ENCODE peak calls at places on chromosomes 4 and X, in six cellular contexts. One of them, this sample, is unnamed.

GRCh38 chr4:9894604-9895361 is 113.3 kb downstream of the DRD5 start:
- DNase-seq in ovary: no peak
- DNase-seq in body of pancreas: no peak
- DNase-seq in coronary artery: no peak
- DNase-seq in fibroblast of lung: no peak
- DNase-seq in GM23338: no peak
- DNase-seq in this sample: no peak

GRCh38 chr4:170674176-170674575 is 584.4 kb upstream of the AADAT start:
- DNase-seq in ovary: no peak
- DNase-seq in body of pancreas: no peak
- DNase-seq in coronary artery: no peak
- DNase-seq in fibroblast of lung: peak; percentile 20
- DNase-seq in GM23338: no peak
- DNase-seq in this sample: no peak

GRCh38 chr4:86358176-86358701 is 1.6 kb downstream of the MAPK10 start:
- DNase-seq in ovary: no peak
- DNase-seq in body of pancreas: no peak
- DNase-seq in coronary artery: no peak
- DNase-seq in fibroblast of lung: peak; percentile 8
- DNase-seq in GM23338: no peak
- DNase-seq in this sample: no peak

GRCh38 chr4:7786517-7786916 is 153.1 kb downstream of the AFAP1 start:
- DNase-seq in ovary: no peak
- DNase-seq in body of pancreas: no peak
- DNase-seq in coronary artery: no peak
- DNase-seq in fibroblast of lung: no peak
- DNase-seq in GM23338: no peak
- DNase-seq in this sample: no peak

GRCh38 chr4:98332017-98332416 is 70.8 kb downstream of the RAP1GDS1 start:
- DNase-seq in ovary: no peak
- DNase-seq in body of pancreas: no peak
- DNase-seq in coronary artery: no peak
- DNase-seq in fibroblast of lung: no peak
- DNase-seq in GM23338: no peak
- DNase-seq in this sample: no peak

GRCh38 chr4:39996811-39997210 is 19.1 kb upstream of the PDS5A start:
- DNase-seq in ovary: no peak
- DNase-seq in body of pancreas: no peak
- DNase-seq in coronary artery: no peak
- DNase-seq in fibroblast of lung: no peak
- DNase-seq in GM23338: no peak
- DNase-seq in this sample: no peak

GRCh38 chrX:123121241-123121640 is 62.8 kb upstream of the GRIA3 start:
- DNase-seq in ovary: no peak
- DNase-seq in body of pancreas: no peak
- DNase-seq in coronary artery: no peak
- DNase-seq in fibroblast of lung: peak; percentile 63
- DNase-seq in GM23338: no peak
- DNase-seq in this sample: no peak

GRCh38 chr4:139986621-139987510 is 167.1 kb downstream of the MAML3 start:
- DNase-seq in ovary: no peak
- DNase-seq in body of pancreas: no peak
- DNase-seq in coronary artery: no peak
- DNase-seq in fibroblast of lung: peak; percentile 74
- DNase-seq in GM23338: no peak
- DNase-seq in this sample: no peak

GRCh38 chr4:184969610-184970009 is 48.7 kb upstream of the HELT start:
- DNase-seq in ovary: no peak
- DNase-seq in body of pancreas: no peak
- DNase-seq in coronary artery: peak; percentile 53
- DNase-seq in fibroblast of lung: no peak
- DNase-seq in GM23338: no peak
- DNase-seq in this sample: no peak

GRCh38 chr4:678765-679481 is 4.6 kb downstream of the MYL5 start:
- DNase-seq in ovary: no peak
- DNase-seq in body of pancreas: no peak
- DNase-seq in coronary artery: no peak
- DNase-seq in fibroblast of lung: no peak
- DNase-seq in GM23338: no peak
- DNase-seq in this sample: no peak

GRCh38 chrX:40484408-40485091 is 96.2 kb upstream of the ATP6AP2 start:
- DNase-seq in ovary: peak; percentile 52
- DNase-seq in body of pancreas: no peak
- DNase-seq in coronary artery: no peak
- DNase-seq in fibroblast of lung: no peak
- DNase-seq in GM23338: peak; percentile 13
- DNase-seq in this sample: no peak

GRCh38 chr4:40325406-40326019 is 9.6 kb upstream of the CHRNA9 start:
- DNase-seq in ovary: peak; percentile 29
- DNase-seq in body of pancreas: peak; percentile 60
- DNase-seq in coronary artery: no peak
- DNase-seq in fibroblast of lung: peak; percentile 71
- DNase-seq in GM23338: peak; percentile 87
- DNase-seq in this sample: peak; percentile 62

GRCh38 chrX:111328858-111329257 is 58.6 kb upstream of the CAPN6 start:
- DNase-seq in ovary: no peak
- DNase-seq in body of pancreas: no peak
- DNase-seq in coronary artery: no peak
- DNase-seq in fibroblast of lung: no peak
- DNase-seq in GM23338: no peak
- DNase-seq in this sample: no peak

GRCh38 chr4:124372916-124373315 is 339.6 kb downstream of the ANKRD50 start:
- DNase-seq in ovary: no peak
- DNase-seq in body of pancreas: no peak
- DNase-seq in coronary artery: no peak
- DNase-seq in fibroblast of lung: peak; percentile 2
- DNase-seq in GM23338: no peak
- DNase-seq in this sample: no peak

GRCh38 chr4:54274786-54275503 is 45.9 kb downstream of the PDGFRA start:
- DNase-seq in ovary: no peak
- DNase-seq in body of pancreas: no peak
- DNase-seq in coronary artery: no peak
- DNase-seq in fibroblast of lung: no peak
- DNase-seq in GM23338: no peak
- DNase-seq in this sample: no peak

GRCh38 chrX:124232523-124233201 is 99.8 kb upstream of the TEX13D start:
- DNase-seq in ovary: no peak
- DNase-seq in body of pancreas: no peak
- DNase-seq in coronary artery: no peak
- DNase-seq in fibroblast of lung: peak; percentile 42
- DNase-seq in GM23338: peak; percentile 24
- DNase-seq in this sample: no peak

GRCh38 chrX:104420907-104421306 is 145.1 kb upstream of the IL1RAPL2 start:
- DNase-seq in ovary: no peak
- DNase-seq in body of pancreas: no peak
- DNase-seq in coronary artery: no peak
- DNase-seq in fibroblast of lung: no peak
- DNase-seq in GM23338: no peak
- DNase-seq in this sample: no peak

GRCh38 chrX:71493111-71493613 is 39.7 kb upstream of the OGT start:
- DNase-seq in ovary: peak; percentile 19
- DNase-seq in body of pancreas: peak; percentile 14
- DNase-seq in coronary artery: no peak
- DNase-seq in fibroblast of lung: no peak
- DNase-seq in GM23338: no peak
- DNase-seq in this sample: no peak

GRCh38 chrX:120736989-120737388 is 107.1 kb upstream of the C1GALT1C1 start:
- DNase-seq in ovary: no peak
- DNase-seq in body of pancreas: no peak
- DNase-seq in coronary artery: no peak
- DNase-seq in fibroblast of lung: peak; percentile 64
- DNase-seq in GM23338: no peak
- DNase-seq in this sample: no peak

GRCh38 chr4:118807659-118808058 is 28.3 kb downstream of the SEC24D start:
- DNase-seq in ovary: no peak
- DNase-seq in body of pancreas: no peak
- DNase-seq in coronary artery: no peak
- DNase-seq in fibroblast of lung: no peak
- DNase-seq in GM23338: no peak
- DNase-seq in this sample: no peak

GRCh38 chr4:761739-762138 is 56.1 kb downstream of the PCGF3 start:
- DNase-seq in ovary: no peak
- DNase-seq in body of pancreas: no peak
- DNase-seq in coronary artery: no peak
- DNase-seq in fibroblast of lung: no peak
- DNase-seq in GM23338: no peak
- DNase-seq in this sample: no peak

GRCh38 chrX:2928127-2928582 is 984 bp downstream of the ARSD start:
- DNase-seq in ovary: peak; percentile 70
- DNase-seq in body of pancreas: peak; percentile 41
- DNase-seq in coronary artery: peak; percentile 85
- DNase-seq in fibroblast of lung: peak; percentile 83
- DNase-seq in GM23338: peak; percentile 82
- DNase-seq in this sample: no peak

GRCh38 chrX:63128509-63128908 is 222.6 kb downstream of the SPIN4 start:
- DNase-seq in ovary: no peak
- DNase-seq in body of pancreas: peak; percentile 10
- DNase-seq in coronary artery: no peak
- DNase-seq in fibroblast of lung: peak; percentile 1
- DNase-seq in GM23338: peak; percentile 33
- DNase-seq in this sample: peak; percentile 25

GRCh38 chr4:4424499-4425115 is 37.7 kb downstream of the NSG1 start:
- DNase-seq in ovary: no peak
- DNase-seq in body of pancreas: no peak
- DNase-seq in coronary artery: no peak
- DNase-seq in fibroblast of lung: no peak
- DNase-seq in GM23338: no peak
- DNase-seq in this sample: no peak

GRCh38 chr4:84750260-84750955 is 167.5 kb downstream of the CDS1 start:
- DNase-seq in ovary: no peak
- DNase-seq in body of pancreas: no peak
- DNase-seq in coronary artery: no peak
- DNase-seq in fibroblast of lung: peak; percentile 44
- DNase-seq in GM23338: peak; percentile 67
- DNase-seq in this sample: no peak

GRCh38 chr4:74039065-74039763 is 725 bp upstream of the CXCL3 start:
- DNase-seq in ovary: no peak
- DNase-seq in body of pancreas: no peak
- DNase-seq in coronary artery: no peak
- DNase-seq in fibroblast of lung: peak; percentile 13
- DNase-seq in GM23338: no peak
- DNase-seq in this sample: no peak

GRCh38 chr4:1401409-1402020 is 4.7 kb downstream of the NKX1-1 start:
- DNase-seq in ovary: no peak
- DNase-seq in body of pancreas: peak; percentile 5
- DNase-seq in coronary artery: peak; percentile 64
- DNase-seq in fibroblast of lung: no peak
- DNase-seq in GM23338: no peak
- DNase-seq in this sample: peak; percentile 18

GRCh38 chr4:931194-931959 is 739 bp downstream of the GAK start:
- DNase-seq in ovary: no peak
- DNase-seq in body of pancreas: peak; percentile 29
- DNase-seq in coronary artery: no peak
- DNase-seq in fibroblast of lung: peak; percentile 41
- DNase-seq in GM23338: no peak
- DNase-seq in this sample: no peak

DNA sequence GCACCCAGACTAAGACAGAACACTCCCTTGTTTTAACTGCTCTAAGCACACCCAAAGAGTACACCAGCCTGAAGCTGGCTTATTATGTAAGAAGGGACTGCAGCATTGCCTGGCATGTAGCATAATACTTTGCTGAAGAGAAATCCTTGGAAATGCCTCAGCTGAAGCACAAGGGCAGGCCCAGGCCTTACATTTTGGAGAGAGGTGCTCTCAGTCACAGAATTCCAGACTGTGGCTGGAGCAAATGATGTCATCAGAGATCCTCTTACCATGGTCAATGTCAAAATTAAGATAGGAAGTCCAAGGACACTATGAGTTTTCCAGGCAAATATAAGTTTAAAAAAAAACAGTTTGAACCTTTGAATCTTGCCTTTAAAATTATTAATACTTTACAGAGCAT is 14.8 kb downstream of the ARHGEF6 start:
- DNase-seq in ovary: no peak
- DNase-seq in body of pancreas: no peak
- DNase-seq in coronary artery: no peak
- DNase-seq in fibroblast of lung: no peak
- DNase-seq in GM23338: no peak
- DNase-seq in this sample: no peak
- H3K4me3 ChIP-seq in ovary: no peak overlapping the region
- H3K4me3 ChIP-seq in body of pancreas: no peak overlapping the region
- H3K4me3 ChIP-seq in coronary artery: peak overlapping the region; percentile 85
- H3K4me3 ChIP-seq in fibroblast of lung: peak overlapping the region; percentile 63
- H3K4me3 ChIP-seq in GM23338: peak overlapping the region; percentile 69
- H3K4me3 ChIP-seq in this sample: no peak overlapping the region

GRCh38 chr4:154314248-154314647 is 177.4 kb downstream of the DCHS2 start:
- DNase-seq in ovary: no peak
- DNase-seq in body of pancreas: no peak
- DNase-seq in coronary artery: no peak
- DNase-seq in fibroblast of lung: peak; percentile 34
- DNase-seq in GM23338: peak; percentile 43
- DNase-seq in this sample: no peak
- TF ChIP-seq CTCF in ovary: no peak
- TF ChIP-seq CTCF in body of pancreas: no peak
- TF ChIP-seq CTCF in coronary artery: no peak
- TF ChIP-seq CTCF in fibroblast of lung: peak; percentile 47
- TF ChIP-seq CTCF in GM23338: peak; percentile 43
- TF ChIP-seq CTCF in this sample: no peak

DNA sequence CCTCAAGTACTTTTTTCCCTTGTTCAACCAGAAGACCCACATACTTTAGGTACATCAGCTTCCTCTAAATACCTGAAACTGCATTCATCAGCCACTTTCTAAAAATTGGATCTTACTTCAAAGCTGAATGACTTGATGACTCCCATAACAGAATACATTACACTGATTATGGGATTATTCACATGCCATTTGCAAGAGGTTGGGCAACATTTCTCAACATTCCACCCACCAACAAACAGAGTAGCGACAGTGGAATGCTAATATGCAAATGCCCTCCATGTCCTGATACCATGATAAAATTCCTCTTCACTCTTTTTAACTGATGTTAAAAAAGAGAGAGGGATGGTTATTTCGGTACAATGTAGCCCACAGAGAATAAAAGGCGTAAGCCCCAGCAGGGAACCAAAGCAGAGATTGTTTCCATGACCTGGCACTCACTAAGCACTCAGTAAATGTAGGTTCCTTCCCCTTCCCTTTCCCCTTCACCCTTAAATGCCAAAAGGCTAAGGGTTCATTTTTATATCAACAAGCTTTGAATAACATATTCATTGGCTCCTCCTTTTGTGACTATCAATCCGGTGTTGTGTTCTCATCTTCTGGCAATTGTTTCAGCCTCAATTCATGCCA is 317.3 kb downstream of the DHX15 start:
- DNase-seq in ovary: no peak
- DNase-seq in body of pancreas: no peak
- DNase-seq in coronary artery: no peak
- DNase-seq in fibroblast of lung: peak; percentile 98
- DNase-seq in GM23338: peak; percentile 21
- DNase-seq in this sample: no peak
- H3K27ac ChIP-seq in ovary: no peak overlapping the region
- H3K27ac ChIP-seq in body of pancreas: no peak overlapping the region
- H3K27ac ChIP-seq in coronary artery: no peak overlapping the region
- H3K27ac ChIP-seq in fibroblast of lung: no peak overlapping the region
- H3K27ac ChIP-seq in GM23338: no peak overlapping the region
- H3K27ac ChIP-seq in this sample: no peak overlapping the region

DNA sequence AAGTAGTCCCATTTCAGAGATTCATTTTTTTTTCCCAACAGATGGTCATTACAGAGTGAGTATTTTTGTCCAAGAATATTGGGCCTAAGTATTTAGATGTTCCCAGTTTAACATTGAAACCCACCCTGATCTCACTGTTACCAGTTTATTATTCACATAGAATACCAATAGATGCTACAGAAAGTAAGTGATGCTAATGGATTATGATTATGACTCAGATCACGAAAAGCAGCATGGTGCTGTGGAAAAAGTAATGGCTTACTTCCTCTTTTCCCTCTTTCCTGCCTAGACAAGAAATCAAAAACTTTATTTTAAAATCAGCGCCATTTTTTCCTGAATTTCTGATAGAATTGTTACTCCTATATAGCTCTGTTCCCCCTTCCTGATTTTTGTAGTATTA is 51.9 kb downstream of the GSPT2 start:
- DNase-seq in ovary: no peak
- DNase-seq in body of pancreas: no peak
- DNase-seq in coronary artery: no peak
- DNase-seq in fibroblast of lung: no peak
- DNase-seq in GM23338: no peak
- DNase-seq in this sample: no peak
- H3K4me3 ChIP-seq in ovary: no peak overlapping the region
- H3K4me3 ChIP-seq in body of pancreas: no peak overlapping the region
- H3K4me3 ChIP-seq in coronary artery: no peak overlapping the region
- H3K4me3 ChIP-seq in fibroblast of lung: no peak overlapping the region
- H3K4me3 ChIP-seq in GM23338: no peak overlapping the region
- H3K4me3 ChIP-seq in this sample: no peak overlapping the region

This sample was measured in WERI-Rb-1.